ENCODE peak calls at places on chromosome 12, in six cellular contexts. V is transverse colon, R is thyroid gland, L is stomach, O is spleen, G is Peyer's patch. E is an unnamed sample.

GRCh38 chr12:121404734-121405133 is 4.8 kb downstream of the RNF34 start:
- DNase-seq in L (peak; percentile 48), O (no peak), R (peak; percentile 50), V (no peak), G (no peak), E (no peak)

GRCh38 chr12:26643532-26644315 is 189.3 kb downstream of the ITPR2 start:
- DNase-seq in V (no peak), O (no peak), L (no peak), R (no peak), G (no peak), E (no peak)

GRCh38 chr12:4119157-4119761 is 154.3 kb upstream of the CCND2 start:
- DNase-seq in R (no peak), G (no peak), L (no peak), V (peak; percentile 27), O (no peak), E (peak; percentile 20)

GRCh38 chr12:105100207-105100985 is 7.1 kb upstream of the WASHC4 start:
- DNase-seq in R (no peak), L (no peak), V (no peak), O (no peak), G (no peak), E (no peak)

GRCh38 chr12:97535582-97535981 is 73.0 kb downstream of the RMST start:
- DNase-seq in R (no peak), G (no peak), O (no peak), V (no peak), L (no peak), E (no peak)

GRCh38 chr12:53499261-53500118 is at the start of gene MAP3K12:
- DNase-seq in R (peak; percentile 62), L (peak; percentile 48), G (peak; percentile 72), O (peak; percentile 92), V (peak; percentile 68), E (peak; percentile 63)

GRCh38 chr12:121124402-121125109 is 8.1 kb upstream of the P2RX7 start:
- DNase-seq in O (no peak), L (no peak), R (no peak), G (no peak), V (no peak), E (peak; percentile 27)

GRCh38 chr12:117507547-117507946 is 146.1 kb upstream of the NOS1 start:
- DNase-seq in R (no peak), V (no peak), G (no peak), L (peak; percentile 39), O (no peak), E (no peak)

GRCh38 chr12:14885718-14886201 is at the start of gene MGP:
- DNase-seq in G (peak; percentile 18), L (no peak), O (no peak), R (peak; percentile 36), V (peak; percentile 29), E (peak; percentile 90)

GRCh38 chr12:131052063-131052781 is 98.5 kb downstream of the ADGRD1 start:
- DNase-seq in V (no peak), O (peak; percentile 53), G (no peak), L (no peak), R (no peak), E (no peak)

GRCh38 chr12:116160196-116160595 is 117.3 kb downstream of the MED13L start:
- DNase-seq in R (no peak), L (no peak), O (no peak), V (no peak), G (no peak), E (no peak)

GRCh38 chr12:49304161-49304560 is 9.2 kb downstream of the PRPH start:
- DNase-seq in L (no peak), R (no peak), G (no peak), V (no peak), O (peak; percentile 10), E (no peak)

GRCh38 chr12:19529933-19530630 is 90.8 kb downstream of the AEBP2 start:
- DNase-seq in G (no peak), O (no peak), L (no peak), R (no peak), V (no peak), E (no peak)

GRCh38 chr12:95265765-95266164 is 48.2 kb downstream of the VEZT start:
- DNase-seq in G (no peak), O (no peak), V (no peak), L (no peak), R (no peak), E (no peak)
- TF ChIP-seq CTCF in G (no peak), O (no peak), V (no peak), L (no peak), R (no peak), E (no peak)

GRCh38 chr12:133130038-133130807 is at the start of the genes ZNF10 and ZNF891:
- DNase-seq in G (peak; percentile 95), O (peak; percentile 99), V (peak; percentile 97), L (peak; percentile 97), R (peak; percentile 96), E (peak; percentile 99)
- TF ChIP-seq POLR2A in G (peak; percentile 65), O (peak; percentile 13), V (peak; percentile 88), L (no peak), R (no peak), E (no peak)

DNA sequence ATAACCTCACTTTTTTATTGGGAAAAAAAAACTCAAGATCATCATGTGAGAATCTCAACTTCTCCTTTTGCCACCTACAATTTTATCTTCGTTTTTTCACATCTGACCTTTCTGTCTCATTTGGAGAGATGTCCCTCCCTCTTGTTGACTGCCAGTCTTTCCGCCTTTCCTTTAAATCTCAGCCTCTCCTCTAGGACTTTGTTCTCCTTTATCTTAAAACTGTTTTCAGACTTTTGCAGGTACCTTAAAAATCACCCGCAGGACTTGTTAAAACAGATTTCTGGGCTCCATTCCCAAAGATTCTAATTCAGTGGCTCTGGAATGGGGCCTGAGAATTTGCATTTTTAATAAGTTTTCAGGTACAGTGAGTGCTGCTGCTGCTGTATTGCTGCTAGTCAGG is 223.2 kb downstream of the NTF3 start:
- DNase-seq in O (no peak), R (no peak), L (no peak), G (no peak), V (no peak), E (no peak)
- H3K4me3 ChIP-seq in O (no peak overlapping the region), R (no peak overlapping the region), L (no peak overlapping the region), G (no peak overlapping the region), V (no peak overlapping the region), E (no peak overlapping the region)

DNA sequence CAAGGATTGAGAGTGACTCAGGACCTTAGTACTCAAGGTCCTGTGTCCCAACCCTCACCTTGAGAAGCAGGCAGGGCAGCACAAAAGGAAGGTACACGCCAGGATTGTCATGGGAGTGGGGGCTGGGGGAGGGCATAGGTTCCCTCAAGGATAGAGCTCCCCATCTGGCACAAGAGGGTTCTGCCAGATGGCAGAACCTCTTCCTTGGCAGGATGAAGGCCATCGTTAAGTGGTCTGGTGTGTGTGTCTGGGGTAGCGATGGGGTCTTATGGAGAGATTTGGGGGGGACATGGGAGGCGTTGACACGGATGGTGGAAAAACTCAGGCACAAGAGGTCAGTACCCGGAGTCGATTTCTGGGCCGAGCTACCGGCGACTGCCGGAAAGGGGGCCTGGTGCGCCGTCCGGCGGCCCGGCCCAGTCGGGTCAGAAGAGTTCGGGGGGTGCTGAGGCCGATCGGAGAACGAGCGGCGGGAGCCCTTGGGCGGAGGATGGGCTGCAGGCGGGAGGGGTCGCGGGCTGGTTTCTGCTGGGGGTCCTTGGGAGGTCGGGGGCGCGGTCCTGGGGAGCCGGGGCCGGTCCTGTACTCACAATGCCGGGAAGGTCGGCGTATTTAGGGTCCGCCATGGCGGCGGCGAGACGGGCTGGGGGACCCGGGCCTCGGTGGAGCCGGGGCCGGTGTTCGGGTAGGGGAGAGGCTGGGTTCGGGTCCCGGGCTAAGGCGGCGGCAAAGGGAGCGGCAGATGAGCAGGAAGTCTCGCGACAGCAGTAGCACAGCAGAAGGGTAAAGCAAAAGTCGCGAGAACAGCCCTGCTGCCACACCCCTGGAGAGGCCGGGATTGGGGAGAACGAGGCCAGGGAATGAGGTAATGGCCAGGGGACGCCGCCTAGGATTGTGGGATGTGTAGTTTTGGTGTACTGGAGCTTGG is at the start of gene DCTN2:
- DNase-seq in R (peak; percentile 96), G (peak; percentile 95), L (peak; percentile 96), V (peak; percentile 97), O (peak; percentile 97), E (peak; percentile 97)
- TF ChIP-seq CTCF in R (no peak), G (peak; percentile 26), L (no peak), V (no peak), O (no peak), E (no peak)

GRCh38 chr12:11171145-11171952 is at the start of gene SMIM10L1:
- DNase-seq in R (peak; percentile 92), G (peak; percentile 87), O (peak; percentile 98), L (peak; percentile 91), V (peak; percentile 93), E (peak; percentile 89)
- TF ChIP-seq POLR2A in R (no peak), G (peak; percentile 61), O (no peak), L (no peak), V (peak; percentile 73), E (no peak)

DNA sequence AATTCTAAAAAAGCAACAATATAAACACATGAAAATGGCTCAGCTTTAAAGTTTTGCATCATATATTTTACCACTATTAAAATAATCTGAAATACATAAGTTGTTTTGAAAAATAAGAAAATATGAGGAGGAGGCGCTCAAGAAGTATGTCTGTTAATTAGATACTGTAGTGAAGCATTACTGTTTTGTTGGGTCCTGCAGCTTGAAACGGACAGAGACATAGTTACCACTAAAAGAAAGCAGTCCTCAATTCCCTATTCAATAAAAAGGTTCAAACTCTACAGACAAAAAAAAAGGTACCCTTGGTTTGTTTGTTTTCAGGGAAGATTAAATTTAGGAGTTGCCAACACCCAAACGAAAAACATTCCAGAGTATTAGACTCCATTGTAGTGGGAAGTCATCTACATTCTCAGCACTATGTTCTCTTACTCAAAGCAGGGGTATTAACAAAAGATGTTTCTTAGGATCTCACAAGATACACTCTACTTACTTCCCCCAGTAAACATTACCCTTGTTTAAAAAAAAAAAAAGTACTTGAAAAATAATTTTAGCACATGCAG is 3.0 kb downstream of the PAWR start:
- DNase-seq in O (no peak), R (no peak), L (no peak), G (no peak), V (no peak), E (no peak)
- H3K4me3 ChIP-seq in O (no peak overlapping the region), R (peak overlapping the region; percentile 92), L (peak overlapping the region; percentile 95), G (peak overlapping the region; percentile 91), V (no peak overlapping the region), E (no peak overlapping the region)

GRCh38 chr12:24423611-24424010 is 474.1 kb upstream of the SOX5 start:
- DNase-seq in G (no peak), R (no peak), O (no peak), L (no peak), V (no peak), E (no peak)

GRCh38 chr12:24421759-24422158 is 472.3 kb upstream of the SOX5 start:
- DNase-seq in V (no peak), G (no peak), R (no peak), O (no peak), L (no peak), E (no peak)

GRCh38 chr12:24425601-24425970 is 476.1 kb upstream of the SOX5 start:
- DNase-seq in R (no peak), G (no peak), L (no peak), V (no peak), O (no peak), E (no peak)

GRCh38 chr12:24424889-24425600 is 475.6 kb upstream of the SOX5 start:
- DNase-seq in O (no peak), V (no peak), G (no peak), R (no peak), L (no peak), E (no peak)

DNA sequence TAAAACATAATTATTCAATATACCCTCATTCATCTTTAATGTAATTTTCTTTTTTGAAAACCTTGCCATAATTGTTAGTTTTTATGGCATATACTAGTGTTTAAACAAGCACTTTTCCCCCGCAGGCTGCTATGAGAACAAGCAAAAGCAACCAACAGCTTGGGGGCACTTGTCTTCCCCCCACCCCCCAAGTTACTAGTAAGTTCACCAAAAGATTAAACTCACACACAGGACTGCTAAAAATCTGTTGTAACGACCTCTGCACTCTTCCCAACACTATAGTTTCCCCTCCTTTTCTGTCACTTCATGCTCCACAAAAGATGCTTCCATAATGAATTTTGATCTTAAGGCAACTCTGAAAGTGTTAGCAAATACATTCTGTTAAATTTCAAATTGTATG is 474.9 kb upstream of the SOX5 start:
- DNase-seq in O (no peak), V (no peak), G (no peak), L (no peak), R (no peak), E (no peak)
- TF ChIP-seq CTCF in O (no peak), V (no peak), G (no peak), L (no peak), R (no peak), E (no peak)

E was measured in lower leg skin.